ENCODE peak calls at places on chromosome X, in seven cellular contexts. Q, M, I, G, Z, W and E are unnamed samples.

GRCh38 chrX:70172964-70173363 is 4.3 kb upstream of the DGAT2L6 start:
- DNase-seq in Q (no peak), M (no peak), I (no peak), G (no peak), Z (no peak), W (no peak), E (no peak)

GRCh38 chrX:37986893-37987292 is 19.5 kb upstream of the SYTL5 start:
- DNase-seq in Q (no peak), M (no peak), I (no peak), G (no peak), Z (peak), W (no peak), E (no peak)

GRCh38 chrX:130028196-130028595 is 45.8 kb downstream of the BCORL1 start:
- DNase-seq in Q (no peak), M (no peak), I (peak), G (no peak), Z (peak), W (peak), E (no peak)

GRCh38 chrX:9429767-9430166 is 35.1 kb upstream of the TBL1X start:
- DNase-seq in Q (no peak), M (no peak), I (no peak), G (no peak), Z (no peak), W (no peak), E (no peak)

GRCh38 chrX:31658360-31658759 is 586.5 kb upstream of the FTHL17 start:
- DNase-seq in Q (no peak), M (no peak), I (no peak), G (no peak), Z (peak), W (peak), E (peak)

GRCh38 chrX:42094208-42094607 is 170.9 kb upstream of the CASK start:
- DNase-seq in Q (no peak), M (no peak), I (no peak), G (no peak), Z (peak), W (no peak), E (no peak)

GRCh38 chrX:10108288-10108687 is 48.5 kb upstream of the CLCN4 start:
- DNase-seq in Q (no peak), M (no peak), I (no peak), G (no peak), Z (no peak), W (no peak), E (no peak)

GRCh38 chrX:9682456-9682855 is 83.2 kb downstream of the GPR143 start:
- DNase-seq in Q (no peak), M (no peak), I (peak), G (peak), Z (peak), W (no peak), E (no peak)

GRCh38 chrX:13808293-13808692 is 8.6 kb downstream of the GPM6B start:
- DNase-seq in Q (no peak), M (no peak), I (no peak), G (no peak), Z (no peak), W (no peak), E (no peak)

GRCh38 chrX:150058728-150059127 is 120.4 kb upstream of the EOLA2 start:
- DNase-seq in Q (no peak), M (no peak), I (no peak), G (no peak), Z (no peak), W (no peak), E (no peak)

GRCh38 chrX:33211356-33212254 is at the start of gene DMD:
- DNase-seq in Q (peak), M (peak), I (no peak), G (peak), Z (peak), W (no peak), E (no peak)

GRCh38 chrX:11739796-11740195 is 18.2 kb upstream of the MSL3 start:
- DNase-seq in Q (no peak), M (no peak), I (no peak), G (no peak), Z (no peak), W (no peak), E (no peak)

GRCh38 chrX:100512471-100512870 is 72.3 kb upstream of the TNMD start:
- DNase-seq in Q (no peak), M (no peak), I (no peak), G (no peak), Z (peak), W (peak), E (peak)

GRCh38 chrX:72652132-72652531 is 62.0 kb downstream of the PHKA1 start:
- DNase-seq in Q (no peak), M (no peak), I (no peak), G (no peak), Z (no peak), W (no peak), E (no peak)

GRCh38 chrX:50167366-50167765 is 33.4 kb downstream of the AKAP4 start:
- DNase-seq in Q (no peak), M (no peak), I (no peak), G (no peak), Z (no peak), W (no peak), E (no peak)

GRCh38 chrX:22577181-22577580 is 304.5 kb downstream of the CBLL2 start:
- DNase-seq in Q (no peak), M (no peak), I (no peak), G (no peak), Z (peak), W (peak), E (no peak)

GRCh38 chrX:133660356-133660755 is 245.1 kb upstream of the GPC4 start:
- DNase-seq in Q (no peak), M (no peak), I (no peak), G (no peak), Z (peak), W (no peak), E (no peak)

GRCh38 chrX:48834383-48834709 is 1.1 kb downstream of the PCSK1N start:
- DNase-seq in Q (no peak), M (no peak), I (no peak), G (no peak), Z (no peak), W (peak), E (peak)

GRCh38 chrX:121308276-121308805 is 260.9 kb downstream of the GLUD2 start:
- DNase-seq in Q (no peak), M (no peak), I (peak), G (peak), Z (peak), W (peak), E (peak)

GRCh38 chrX:39643533-39643932 is 454.2 kb downstream of the BCOR start:
- DNase-seq in Q (no peak), M (no peak), I (no peak), G (no peak), Z (no peak), W (no peak), E (no peak)

DNA sequence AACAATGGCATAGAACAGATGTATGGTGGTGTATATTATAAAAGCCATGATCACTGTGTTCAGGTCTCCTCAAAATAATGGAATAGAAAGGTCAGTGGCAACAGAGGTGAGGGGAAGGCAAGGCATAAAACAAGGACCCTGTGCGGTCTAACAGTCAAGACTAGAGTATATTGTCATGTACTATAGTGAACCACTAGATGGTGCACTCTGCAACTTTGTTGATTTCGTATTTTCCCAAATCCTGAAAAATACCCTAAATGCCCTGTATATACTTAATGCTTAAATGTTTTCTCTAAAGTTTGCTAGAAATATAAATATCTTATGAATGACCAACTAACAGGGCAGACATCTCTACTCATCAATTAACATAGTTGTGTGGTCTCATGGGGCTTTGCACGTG is 453.0 kb downstream of the PCDH11X start:
- DNase-seq in Q (no peak), M (no peak), I (no peak), G (no peak), Z (peak), W (peak), E (no peak)
- TF ChIP-seq CTCF in Q (no peak), M (peak), I (peak), G (peak), Z (peak), W (peak), E (peak)

GRCh38 chrX:109826954-109827708 is 94.1 kb upstream of the ACSL4 start:
- DNase-seq in Q (no peak), M (no peak), I (no peak), G (no peak), Z (peak), W (peak), E (no peak)
- TF ChIP-seq CTCF in Q (no peak), M (no peak), I (no peak), G (no peak), Z (no peak), W (no peak), E (no peak)

DNA sequence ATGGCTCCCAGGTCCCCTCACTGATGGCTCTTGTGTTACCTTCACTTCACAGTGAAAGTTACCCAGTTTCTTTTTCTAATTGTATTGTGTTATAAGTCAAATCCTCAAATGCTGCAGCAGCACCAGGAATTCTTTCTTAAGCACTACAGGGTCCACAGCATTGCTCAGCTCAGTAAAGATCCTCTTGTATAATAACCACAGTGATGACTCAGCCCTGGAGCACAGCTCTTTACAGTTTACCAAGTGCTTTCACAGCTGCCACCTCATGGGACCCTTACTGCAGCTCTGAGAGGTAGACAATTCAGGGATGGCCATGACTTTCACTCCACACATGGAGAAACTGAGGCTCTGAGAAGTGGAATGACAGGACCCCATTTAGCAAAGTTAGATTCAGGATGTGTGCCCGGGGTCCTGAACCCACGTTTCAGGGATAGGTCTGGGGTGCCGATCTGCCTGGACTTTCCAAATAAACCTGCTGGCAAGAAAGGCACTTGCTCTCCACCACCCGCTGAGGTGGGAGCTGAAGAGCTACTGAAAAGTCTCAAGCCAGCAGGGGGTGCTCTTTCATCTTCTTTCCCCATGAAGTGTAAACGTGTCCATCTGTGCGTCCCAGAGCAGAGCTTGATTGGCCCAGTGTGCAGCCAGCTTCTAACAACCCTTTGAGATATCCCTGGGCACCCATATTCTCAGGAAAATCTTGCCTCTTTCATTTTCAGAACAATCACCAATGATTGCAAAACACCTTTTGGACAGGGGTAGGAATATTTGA is 35.7 kb upstream of the GABRQ start:
- DNase-seq in Q (no peak), M (no peak), I (peak), G (peak), Z (no peak), W (peak), E (no peak)
- TF ChIP-seq CTCF in Q (no peak), M (no peak), I (no peak), G (peak), Z (no peak), W (no peak), E (peak)

GRCh38 chrX:7711167-7711566 is 131.8 kb upstream of the VCX start:
- DNase-seq in Q (no peak), M (no peak), I (no peak), G (no peak), Z (no peak), W (no peak), E (no peak)

GRCh38 chrX:7709845-7710244 is 133.1 kb upstream of the VCX start:
- DNase-seq in Q (no peak), M (no peak), I (no peak), G (no peak), Z (no peak), W (no peak), E (no peak)

DNA sequence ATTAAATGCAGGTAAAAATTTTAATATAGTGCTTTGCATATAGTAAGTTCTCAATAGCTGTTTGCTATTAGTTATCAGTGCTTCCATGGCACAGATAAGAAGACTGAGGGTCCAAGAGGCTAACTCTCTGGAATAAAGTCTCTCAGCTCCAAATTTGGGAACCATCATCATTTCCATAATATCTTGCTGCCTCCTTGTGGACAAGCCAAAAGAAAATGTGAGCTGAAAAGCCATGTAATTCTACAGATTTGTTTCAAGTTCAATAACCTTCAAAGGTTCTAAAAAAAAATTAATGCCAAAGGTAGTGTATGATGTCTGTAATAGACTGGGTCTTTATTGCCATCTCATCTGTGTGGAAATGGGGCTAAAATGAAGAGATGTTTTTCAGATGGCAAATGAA is 136.9 kb upstream of the VCX start:
- DNase-seq in Q (no peak), M (no peak), I (no peak), G (no peak), Z (no peak), W (peak), E (no peak)
- TF ChIP-seq CTCF in Q (no peak), M (no peak), I (no peak), G (peak), Z (peak), W (no peak), E (peak)